ENCODE peak calls at places on chromosomes 16 and 17, in four cellular contexts. I, A, N and T are unnamed samples.

GRCh38 chr17:9544221-9544620 is 31.4 kb downstream of the STX8 start:
- DNase-seq in I (no peak), A (no peak), N (no peak), T (no peak)

GRCh38 chr17:27523712-27524111 is 67.5 kb downstream of the KSR1 start:
- DNase-seq in I (no peak), A (no peak), N (no peak), T (no peak)

GRCh38 chr17:7651959-7652658 is 1.4 kb downstream of the ATP1B2 start:
- DNase-seq in I (no peak), A (no peak), N (no peak), T (no peak)

GRCh38 chr17:62652251-62653001 is 25.0 kb downstream of the MRC2 start:
- DNase-seq in I (peak; percentile 78), A (peak; percentile 75), N (peak; percentile 83), T (no peak)

GRCh38 chr17:39652635-39653315 is 12.4 kb upstream of the TCAP start:
- DNase-seq in I (no peak), A (no peak), N (no peak), T (no peak)

GRCh38 chr16:88747588-88748301 is 37.3 kb downstream of the PIEZO1 start:
- DNase-seq in I (no peak), A (peak; percentile 16), N (no peak), T (no peak)

GRCh38 chr17:71434716-71435115 is 686.1 kb upstream of the SOX9 start:
- DNase-seq in I (no peak), A (no peak), N (no peak), T (no peak)

GRCh38 chr17:35313875-35314409 is 59.5 kb downstream of the SLFN11 start:
- DNase-seq in I (no peak), A (no peak), N (no peak), T (no peak)

GRCh38 chr16:6602401-6602800 is 730.2 kb upstream of the RBFOX1 start:
- DNase-seq in I (no peak), A (no peak), N (no peak), T (no peak)

GRCh38 chr16:89562027-89562599 is 1.6 kb downstream of the RPL13 start:
- DNase-seq in I (no peak), A (no peak), N (no peak), T (no peak)

GRCh38 chr16:73019456-73020362 is 28.2 kb downstream of the ZFHX3 start:
- DNase-seq in I (peak; percentile 34), A (peak; percentile 88), N (no peak), T (no peak)

GRCh38 chr17:18070861-18071340 is 16.8 kb upstream of the DRG2 start:
- DNase-seq in I (peak; percentile 30), A (peak; percentile 56), N (no peak), T (no peak)

GRCh38 chr17:41580651-41581365 is 5.9 kb downstream of the KRT14 start:
- DNase-seq in I (no peak), A (no peak), N (no peak), T (no peak)

GRCh38 chr16:66508261-66508913 is 41.5 kb downstream of the TK2 start:
- DNase-seq in I (peak; percentile 38), A (peak; percentile 34), N (no peak), T (no peak)

GRCh38 chr17:2138318-2138717 is 83.4 kb downstream of the HIC1 start:
- DNase-seq in I (peak; percentile 10), A (no peak), N (peak; percentile 51), T (no peak)

GRCh38 chr17:10699861-10700260 is 2.5 kb downstream of the ADPRM start:
- DNase-seq in I (no peak), A (peak; percentile 81), N (no peak), T (no peak)

GRCh38 chr17:51056813-51057510 is 63.7 kb downstream of the SPAG9 start:
- DNase-seq in I (peak; percentile 94), A (peak; percentile 88), N (no peak), T (peak; percentile 87)

GRCh38 chr17:3575506-3575905 is 17.9 kb upstream of the TRPV3 start:
- DNase-seq in I (peak; percentile 90), A (peak; percentile 18), N (no peak), T (peak; percentile 90)

GRCh38 chr16:77298638-77299360 is 99.6 kb downstream of the SYCE1L start:
- DNase-seq in I (peak; percentile 83), A (peak; percentile 96), N (no peak), T (peak; percentile 97)

GRCh38 chr17:33049781-33050414 is 58.3 kb downstream of the SPACA3 start:
- DNase-seq in I (peak; percentile 21), A (peak; percentile 67), N (no peak), T (no peak)

GRCh38 chr16:30979170-30980067 is 5.6 kb upstream of the HSD3B7 start:
- DNase-seq in I (no peak), A (no peak), N (no peak), T (no peak)

GRCh38 chr17:69058165-69058564 is 2.6 kb downstream of the ABCA9 start:
- DNase-seq in I (no peak), A (no peak), N (no peak), T (no peak)

GRCh38 chr17:19303367-19303776 is 59.2 kb downstream of the B9D1 start:
- DNase-seq in I (no peak), A (no peak), N (no peak), T (no peak)

GRCh38 chr17:1473841-1474240 is 17.8 kb upstream of the CRK start:
- DNase-seq in I (no peak), A (no peak), N (no peak), T (no peak)

GRCh38 chr17:56676807-56677206 is 83.3 kb downstream of the NOG start:
- DNase-seq in I (peak; percentile 69), A (no peak), N (no peak), T (no peak)

GRCh38 chr17:49741009-49741691 is 22.8 kb downstream of the FAM117A start:
- DNase-seq in I (no peak), A (peak; percentile 36), N (no peak), T (no peak)

GRCh38 chr17:18141210-18141803 is 32.8 kb downstream of the MYO15A start:
- DNase-seq in I (peak; percentile 66), A (peak; percentile 64), N (no peak), T (no peak)

GRCh38 chr17:6101706-6102105 is 31.5 kb downstream of the WSCD1 start:
- DNase-seq in I (no peak), A (no peak), N (no peak), T (no peak)

GRCh38 chr17:1793447-1793806 is 31.6 kb downstream of the SERPINF1 start:
- DNase-seq in I (no peak), A (no peak), N (no peak), T (no peak)

GRCh38 chr16:84063972-84064371 is 21.4 kb upstream of the SLC38A8 start:
- DNase-seq in I (no peak), A (no peak), N (no peak), T (no peak)

GRCh38 chr17:48244121-48244711 is 136.7 kb downstream of the SNX11 start:
- DNase-seq in I (peak; percentile 51), A (peak; percentile 46), N (no peak), T (peak; percentile 20)

GRCh38 chr16:55661842-55662479 is 6.2 kb downstream of the SLC6A2 start:
- DNase-seq in I (peak; percentile 66), A (no peak), N (no peak), T (peak; percentile 31)

GRCh38 chr16:89722392-89723278 is 1.3 kb downstream of the ZNF276 start:
- DNase-seq in I (no peak), A (peak; percentile 63), N (peak; percentile 95), T (no peak)

DNA sequence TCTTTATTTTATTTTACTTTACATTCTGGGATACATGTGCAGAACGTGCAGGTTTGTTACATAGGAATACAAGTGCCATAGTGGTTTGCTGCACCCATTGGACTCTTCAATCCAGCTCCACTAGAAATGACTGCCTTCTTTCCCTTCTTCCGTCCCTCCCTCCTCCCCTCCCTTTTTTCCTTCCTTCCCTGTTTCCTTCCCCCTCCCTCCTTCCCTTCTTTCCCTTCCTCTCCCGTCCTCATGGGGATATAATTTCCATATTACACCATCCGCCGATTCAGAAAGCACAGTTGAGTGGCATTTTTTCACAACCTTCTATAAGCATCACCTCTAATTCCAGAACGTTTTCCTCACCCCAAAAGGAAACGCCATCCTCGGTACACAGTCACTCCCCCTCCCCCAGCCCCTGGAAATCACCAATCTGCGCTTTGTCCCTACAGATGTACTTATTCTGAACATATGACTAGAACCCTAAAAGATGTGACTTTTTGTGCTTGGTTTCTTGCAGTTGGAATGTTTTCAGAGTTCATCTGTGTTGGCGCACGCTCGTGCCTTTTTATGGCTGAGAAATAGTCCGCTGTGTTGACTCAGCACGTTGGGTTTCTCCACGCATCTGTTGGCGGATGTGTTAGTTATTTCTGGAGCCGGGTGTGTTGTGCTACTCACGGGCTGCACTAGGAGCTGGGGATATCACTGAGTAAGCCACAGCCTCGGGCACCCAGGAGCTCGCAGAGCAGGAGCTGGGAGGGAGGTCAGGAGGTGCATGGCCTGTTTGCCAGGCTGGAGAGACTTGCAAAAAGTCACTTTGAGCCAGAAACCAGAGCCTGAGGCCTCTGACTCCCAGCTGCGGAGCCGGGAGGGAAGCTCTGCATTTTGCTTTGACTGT is 336.4 kb downstream of the SEC14L1 start:
- DNase-seq in I (peak; percentile 100), A (peak; percentile 97), N (no peak), T (peak; percentile 97)
- TF ChIP-seq CTCF in I (no peak), A (no peak), N (no peak), T (peak; percentile 10)

GRCh38 chr16:4402439-4403132 is 13.8 kb downstream of the CORO7 start:
- DNase-seq in I (peak; percentile 63), A (peak; percentile 86), N (peak; percentile 89), T (no peak)

GRCh38 chr16:4401510-4401909 is 14.9 kb downstream of the CORO7 start:
- DNase-seq in I (no peak), A (no peak), N (no peak), T (no peak)

GRCh38 chr16:4403133-4403949 is 13.1 kb downstream of the CORO7 start:
- DNase-seq in I (no peak), A (no peak), N (peak; percentile 48), T (no peak)

GRCh38 chr16:4404967-4405696 is 11.3 kb downstream of the CORO7 start:
- DNase-seq in I (no peak), A (no peak), N (peak; percentile 38), T (no peak)

GRCh38 chr16:4404247-4404966 is 12.0 kb downstream of the CORO7 start:
- DNase-seq in I (peak; percentile 26), A (peak; percentile 60), N (peak; percentile 49), T (no peak)
- TF ChIP-seq CTCF in I (peak; percentile 86), A (peak; percentile 81), N (peak; percentile 47), T (peak; percentile 80)

GRCh38 chr16:756428-756827 is 4.1 kb upstream of the MSLN start:
- DNase-seq in I (no peak), A (no peak), N (no peak), T (no peak)
- TF ChIP-seq CTCF in I (no peak), A (no peak), N (no peak), T (no peak)

GRCh38 chr17:75889454-75889853 is 7.3 kb downstream of the TRIM65 start:
- DNase-seq in I (no peak), A (no peak), N (no peak), T (no peak)
- TF ChIP-seq CTCF in I (no peak), A (no peak), N (no peak), T (no peak)

DNA sequence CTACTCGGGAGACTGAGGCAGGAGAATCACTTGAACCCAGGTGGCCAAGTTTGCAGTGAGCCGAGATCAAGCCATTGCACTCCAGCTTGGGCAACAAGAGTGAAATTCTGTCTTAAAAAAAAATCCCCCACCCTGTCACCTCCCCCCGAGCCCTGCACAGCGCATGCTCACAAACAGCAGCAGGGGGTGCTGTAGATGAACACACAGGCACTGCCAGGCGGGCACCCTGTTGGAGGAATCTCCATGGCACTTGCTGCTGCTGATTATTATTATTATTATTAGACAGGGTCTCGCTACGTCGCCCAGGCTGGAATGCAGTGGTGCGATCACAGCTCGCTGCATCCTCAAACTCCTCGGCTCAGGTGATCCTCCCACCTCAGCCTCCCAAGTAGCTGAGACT is 24.6 kb downstream of the FZD2 start:
- DNase-seq in I (no peak), A (peak; percentile 31), N (no peak), T (no peak)
- TF ChIP-seq CTCF in I (peak; percentile 49), A (peak; percentile 32), N (no peak), T (no peak)

GRCh38 chr16:70738083-70738977 is 52.5 kb upstream of the MTSS2 start:
- DNase-seq in I (peak; percentile 69), A (peak; percentile 75), N (peak; percentile 77), T (no peak)
- TF ChIP-seq CTCF in I (peak; percentile 93), A (peak; percentile 71), N (peak; percentile 69), T (peak; percentile 92)